ENCODE peak calls at places on chromosomes 5 and 9, in six cellular contexts. One of them, this sample, is unnamed.

GRCh38 chr5:156515799-156516198 is 188.8 kb downstream of the SGCD start:
- DNase-seq in neuronal stem cell: no peak
- DNase-seq in heart right ventricle: no peak
- DNase-seq in Right ventricle myocardium superior: no peak
- DNase-seq in activated T-cell treated with anti-CD3 and anti-CD28 coated beads, Interleukin-2, amount 50 U/mL, for 72 hours: no peak
- DNase-seq in coronary artery: no peak
- DNase-seq in this sample: no peak

GRCh38 chr5:136559651-136560050 is 194.3 kb upstream of the TRPC7 start:
- DNase-seq in neuronal stem cell: no peak
- DNase-seq in heart right ventricle: no peak
- DNase-seq in Right ventricle myocardium superior: no peak
- DNase-seq in activated T-cell treated with anti-CD3 and anti-CD28 coated beads, Interleukin-2, amount 50 U/mL, for 72 hours: no peak
- DNase-seq in coronary artery: no peak
- DNase-seq in this sample: no peak

GRCh38 chr9:110526426-110526825 is 53.1 kb downstream of the SVEP1 start:
- DNase-seq in neuronal stem cell: no peak
- DNase-seq in heart right ventricle: no peak
- DNase-seq in Right ventricle myocardium superior: no peak
- DNase-seq in activated T-cell treated with anti-CD3 and anti-CD28 coated beads, Interleukin-2, amount 50 U/mL, for 72 hours: no peak
- DNase-seq in coronary artery: no peak
- DNase-seq in this sample: no peak

GRCh38 chr9:80410106-80410505 is 838.3 kb downstream of the TLE4 start:
- DNase-seq in neuronal stem cell: no peak
- DNase-seq in heart right ventricle: no peak
- DNase-seq in Right ventricle myocardium superior: no peak
- DNase-seq in activated T-cell treated with anti-CD3 and anti-CD28 coated beads, Interleukin-2, amount 50 U/mL, for 72 hours: no peak
- DNase-seq in coronary artery: no peak
- DNase-seq in this sample: no peak

GRCh38 chr5:38257236-38258036 is 923 bp upstream of the EGFLAM start:
- DNase-seq in neuronal stem cell: peak
- DNase-seq in heart right ventricle: no peak
- DNase-seq in Right ventricle myocardium superior: no peak
- DNase-seq in activated T-cell treated with anti-CD3 and anti-CD28 coated beads, Interleukin-2, amount 50 U/mL, for 72 hours: no peak
- DNase-seq in coronary artery: no peak
- DNase-seq in this sample: no peak

GRCh38 chr5:37637165-37637845 is 202.5 kb downstream of the GDNF start:
- DNase-seq in neuronal stem cell: no peak
- DNase-seq in heart right ventricle: no peak
- DNase-seq in Right ventricle myocardium superior: no peak
- DNase-seq in activated T-cell treated with anti-CD3 and anti-CD28 coated beads, Interleukin-2, amount 50 U/mL, for 72 hours: no peak
- DNase-seq in coronary artery: no peak
- DNase-seq in this sample: no peak

GRCh38 chr5:1172670-1173404 is 28.6 kb upstream of the SLC6A19 start:
- DNase-seq in neuronal stem cell: no peak
- DNase-seq in heart right ventricle: no peak
- DNase-seq in Right ventricle myocardium superior: peak
- DNase-seq in activated T-cell treated with anti-CD3 and anti-CD28 coated beads, Interleukin-2, amount 50 U/mL, for 72 hours: peak
- DNase-seq in coronary artery: no peak
- DNase-seq in this sample: no peak

GRCh38 chr5:67648201-67648671 is 451.6 kb upstream of the CD180 start:
- DNase-seq in neuronal stem cell: no peak
- DNase-seq in heart right ventricle: peak
- DNase-seq in Right ventricle myocardium superior: peak
- DNase-seq in activated T-cell treated with anti-CD3 and anti-CD28 coated beads, Interleukin-2, amount 50 U/mL, for 72 hours: no peak
- DNase-seq in coronary artery: peak
- DNase-seq in this sample: peak

GRCh38 chr5:21680196-21680595 is 1172.9 kb downstream of the CDH12 start:
- DNase-seq in neuronal stem cell: no peak
- DNase-seq in heart right ventricle: no peak
- DNase-seq in Right ventricle myocardium superior: no peak
- DNase-seq in activated T-cell treated with anti-CD3 and anti-CD28 coated beads, Interleukin-2, amount 50 U/mL, for 72 hours: no peak
- DNase-seq in coronary artery: no peak
- DNase-seq in this sample: no peak

GRCh38 chr5:115602585-115603125 is 376 bp upstream of the TICAM2 start:
- DNase-seq in neuronal stem cell: peak
- DNase-seq in heart right ventricle: no peak
- DNase-seq in Right ventricle myocardium superior: no peak
- DNase-seq in activated T-cell treated with anti-CD3 and anti-CD28 coated beads, Interleukin-2, amount 50 U/mL, for 72 hours: no peak
- DNase-seq in coronary artery: no peak
- DNase-seq in this sample: no peak

GRCh38 chr5:132763369-132764036 is 13.5 kb downstream of the SEPTIN8 start:
- DNase-seq in neuronal stem cell: no peak
- DNase-seq in heart right ventricle: no peak
- DNase-seq in Right ventricle myocardium superior: no peak
- DNase-seq in activated T-cell treated with anti-CD3 and anti-CD28 coated beads, Interleukin-2, amount 50 U/mL, for 72 hours: no peak
- DNase-seq in coronary artery: no peak
- DNase-seq in this sample: no peak